ENCODE peak calls at places on chromosome 22, in five cellular contexts. F is HepG2, O is IMR-90, U is right lobe of liver, X is heart left ventricle. B is an unnamed sample. For H3K4me1, the result is how much of the 10 kb centered on the place peaks cover.

GRCh38 chr22:29040385-29041275 is 21.0 kb downstream of the C22orf31 start:
- ATAC-seq in O (peak), X (peak), F (peak), U (peak), B (peak)

GRCh38 chr22:45863981-45864751 is 112.8 kb downstream of the WNT7B start:
- ATAC-seq in U (peak), O (peak), F (peak), X (peak), B (peak)

GRCh38 chr22:43567691-43568308 is 156.0 kb downstream of the MPPED1 start:
- ATAC-seq in X (peak), U (no peak), O (no peak), F (no peak), B (no peak)

GRCh38 chr22:44691796-44692661 is 10.0 kb upstream of the PRR5 start:
- ATAC-seq in X (no peak), F (no peak), U (no peak), O (no peak), B (no peak)

GRCh38 chr22:29988719-29989118 is 91.5 kb upstream of the HORMAD2 start:
- ATAC-seq in O (no peak), U (peak), X (no peak), F (no peak), B (no peak)

GRCh38 chr22:29004647-29005371 is 56.8 kb downstream of the C22orf31 start:
- ATAC-seq in O (peak), F (peak), U (peak), X (peak), B (peak)

GRCh38 chr22:30877662-30878515 is 90.7 kb downstream of the MORC2 start:
- ATAC-seq in F (no peak), X (peak), U (no peak), O (no peak), B (no peak)

GRCh38 chr22:49139492-49140151 is 688.1 kb downstream of the BRD1 start:
- ATAC-seq in U (no peak), O (no peak), F (no peak), X (no peak), B (no peak)

GRCh38 chr22:42064629-42065028 is 6.0 kb downstream of the NAGA start:
- ATAC-seq in O (no peak), F (peak), U (peak), X (no peak), B (no peak)

GRCh38 chr22:28978158-28978557 is 83.5 kb downstream of the C22orf31 start:
- ATAC-seq in O (no peak), F (no peak), U (peak), X (peak), B (no peak)

GRCh38 chr22:44336962-44337657 is 24.4 kb upstream of the SHISAL1 start:
- ATAC-seq in U (no peak), F (peak), O (no peak), X (no peak), B (no peak)

GRCh38 chr22:21602579-21602978 is 27.2 kb downstream of the YDJC start:
- ATAC-seq in X (no peak), U (no peak), O (no peak), F (no peak), B (no peak)

GRCh38 chr22:41870786-41871185 is 37.9 kb downstream of the SREBF2 start:
- ATAC-seq in X (no peak), U (no peak), O (no peak), F (no peak), B (no peak)

GRCh38 chr22:22960307-22960706 is 72.7 kb downstream of the IGLL5 start:
- ATAC-seq in F (peak), U (peak), O (no peak), X (peak), B (no peak)

GRCh38 chr22:30892731-30893221 is 75.8 kb downstream of the MORC2 start:
- ATAC-seq in X (no peak), F (no peak), O (no peak), U (no peak), B (no peak)

GRCh38 chr22:37317698-37318210 is 35.4 kb downstream of the CYTH4 start:
- ATAC-seq in O (no peak), X (no peak), F (no peak), U (no peak), B (no peak)

GRCh38 chr22:20567993-20568417 is 60.6 kb downstream of the MED15 start:
- ATAC-seq in X (no peak), O (peak), U (no peak), F (no peak), B (no peak)
- TF ChIP-seq CTCF in X (no peak), O (peak), U (no peak), F (peak), B (no peak)

GRCh38 chr22:20297414-20298109 is 22.3 kb downstream of the DGCR6L start:
- ATAC-seq in U (no peak), O (no peak), F (no peak), X (no peak), B (no peak)
- H3K4me1 ChIP-seq in U (under half), O (under half), F (under half), X (under half), B (under half)

GRCh38 chr22:32725369-32725988 is 76.0 kb upstream of the TIMP3 start:
- ATAC-seq in F (no peak), O (no peak), X (no peak), U (no peak), B (no peak)
- TF ChIP-seq POLR2A in F (no peak), O (no peak), X (no peak), U (no peak), B (no peak)

GRCh38 chr22:17262976-17263375 is 43.7 kb upstream of the ADA2 start:
- ATAC-seq in X (no peak), U (no peak), F (no peak), O (no peak), B (no peak)
- TF ChIP-seq CTCF in X (no peak), U (no peak), F (no peak), O (no peak), B (no peak)

GRCh38 chr22:38870791-38871359 is 1.1 kb downstream of the CBX6 start:
- ATAC-seq in U (no peak), X (no peak), O (no peak), F (peak), B (no peak)
- H3K4me1 ChIP-seq in U (under half), X (under half), O (under half), F (under half), B (half or more)

DNA sequence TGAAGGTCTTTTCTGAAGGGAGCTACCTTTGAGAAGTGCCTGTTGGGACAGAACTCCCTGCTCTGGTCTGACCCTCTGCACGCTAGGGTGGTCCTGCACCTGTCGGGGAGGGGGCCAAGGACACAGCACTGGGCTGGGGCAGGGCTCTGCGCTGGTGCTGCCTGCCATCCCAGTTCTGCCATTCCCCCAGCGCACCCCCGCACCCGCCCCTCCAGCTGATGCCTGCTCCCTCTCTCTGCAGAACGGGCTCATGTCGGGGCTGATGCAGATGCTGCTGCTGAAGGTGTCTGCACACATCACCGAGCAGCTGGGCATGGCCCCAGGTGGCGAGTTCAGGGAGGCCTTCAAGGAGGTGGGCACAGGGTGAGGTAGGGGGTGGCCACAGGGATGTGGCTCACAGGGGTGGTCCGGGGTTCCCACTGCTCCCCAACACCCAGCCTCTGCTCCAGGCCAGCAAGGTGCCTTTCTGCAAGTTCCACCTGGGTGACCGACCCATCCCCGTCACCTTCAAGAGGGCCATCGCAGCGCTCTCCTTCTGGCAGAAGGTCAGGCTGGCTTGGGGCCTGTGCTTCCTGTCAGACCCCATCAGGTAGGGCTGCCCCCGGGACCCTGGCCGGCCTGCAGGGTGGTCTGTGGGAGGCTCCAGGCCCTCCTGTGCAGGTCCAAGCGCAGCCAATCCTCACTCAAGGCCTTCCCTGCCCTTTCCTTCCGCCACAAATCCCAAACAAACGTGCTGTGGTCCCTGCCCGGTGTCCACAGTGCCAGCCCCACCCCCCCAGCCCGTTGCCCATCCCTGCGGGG is 3.6 kb upstream of the SELENOO start:
- ATAC-seq in O (no peak), F (no peak), U (no peak), X (no peak), B (no peak)
- TF ChIP-seq POLR2A in O (no peak), F (no peak), U (no peak), X (no peak), B (no peak)

GRCh38 chr22:24133187-24133965 is 47.9 kb upstream of the SUSD2 start:
- ATAC-seq in F (peak), O (no peak), X (peak), U (peak), B (peak)
- TF ChIP-seq CTCF in F (peak), O (peak), X (peak), U (no peak), B (no peak)